ENCODE peak calls at places on chromosomes 7 and 10, in ten cellular contexts. Z is AG09319, J is fibroblast of mammary gland, E is brain microvascular endothelial cell, U is GM06990, Q is A549, P is prostate gland, A is WTC11, G is astrocyte of the spinal cord, H is foreskin fibroblast. D is an unnamed sample.

GRCh38 chr10:129851941-129852650 is 112.0 kb downstream of the EBF3 start:
- DNase-seq in Z (no peak), J (no peak), E (no peak), U (no peak), Q (no peak), P (no peak), A (no peak), G (no peak), H (no peak), D (no peak)

GRCh38 chr7:100546868-100547800 is 8.1 kb downstream of the AGFG2 start:
- DNase-seq in Z (no peak), J (no peak), E (no peak), U (no peak), Q (no peak), P (no peak), A (no peak), G (no peak), H (no peak), D (no peak)

GRCh38 chr7:142025896-142026295 is 30.2 kb downstream of the MGAM start:
- DNase-seq in Z (no peak), J (peak), E (no peak), U (no peak), Q (no peak), P (no peak), A (no peak), G (peak), H (no peak), D (no peak)

GRCh38 chr10:96287392-96288105 is 16.2 kb upstream of the BLNK start:
- DNase-seq in Z (no peak), J (peak), E (no peak), U (peak), Q (no peak), P (peak), A (no peak), G (no peak), H (no peak), D (no peak)

GRCh38 chr7:14071045-14071444 is 81.6 kb upstream of the ETV1 start:
- DNase-seq in Z (no peak), J (no peak), E (no peak), U (no peak), Q (no peak), P (no peak), A (no peak), G (no peak), H (no peak), D (no peak)

GRCh38 chr10:69839696-69840345 is 38.1 kb downstream of the COL13A1 start:
- DNase-seq in Z (no peak), J (peak), E (peak), U (no peak), Q (no peak), P (no peak), A (no peak), G (peak), H (peak), D (no peak)

GRCh38 chr10:127044191-127044590 is 139.0 kb downstream of the DOCK1 start:
- DNase-seq in Z (no peak), J (no peak), E (no peak), U (no peak), Q (no peak), P (peak), A (no peak), G (no peak), H (no peak), D (no peak)

GRCh38 chr10:98339790-98340189 is 71.8 kb upstream of the LOXL4 start:
- DNase-seq in Z (no peak), J (no peak), E (no peak), U (peak), Q (no peak), P (no peak), A (no peak), G (no peak), H (no peak), D (no peak)

GRCh38 chr7:155739538-155740140 is 72.6 kb downstream of the SHH start:
- DNase-seq in Z (no peak), J (no peak), E (no peak), U (no peak), Q (no peak), P (no peak), A (no peak), G (no peak), H (no peak), D (no peak)

GRCh38 chr10:75553550-75553949 is 122.1 kb downstream of the LRMDA start:
- DNase-seq in Z (no peak), J (no peak), E (no peak), U (no peak), Q (no peak), P (no peak), A (no peak), G (no peak), H (no peak), D (no peak)

GRCh38 chr7:84372155-84372621 is 177.6 kb upstream of the SEMA3A start:
- DNase-seq in Z (peak), J (peak), E (peak), U (no peak), Q (no peak), P (no peak), A (no peak), G (peak), H (peak), D (no peak)

GRCh38 chr10:6699336-6699735 is 119.3 kb upstream of the PRKCQ start:
- DNase-seq in Z (no peak), J (peak), E (no peak), U (no peak), Q (no peak), P (no peak), A (no peak), G (no peak), H (peak), D (no peak)

GRCh38 chr10:84269773-84270172 is 24.9 kb downstream of the RGR start:
- DNase-seq in Z (peak), J (peak), E (peak), U (no peak), Q (no peak), P (no peak), A (no peak), G (peak), H (peak), D (no peak)

GRCh38 chr7:106858618-106859532 is 6.2 kb upstream of the PIK3CG start:
- DNase-seq in Z (no peak), J (peak), E (no peak), U (no peak), Q (no peak), P (no peak), A (no peak), G (no peak), H (no peak), D (no peak)

GRCh38 chr10:133335238-133336122 is 1.2 kb downstream of the CALY start:
- DNase-seq in Z (no peak), J (peak), E (peak), U (no peak), Q (peak), P (no peak), A (peak), G (peak), H (peak), D (peak)

GRCh38 chr10:114767589-114768393 is 53.8 kb upstream of the FHIP2A start:
- DNase-seq in Z (no peak), J (no peak), E (no peak), U (peak), Q (peak), P (no peak), A (peak), G (no peak), H (no peak), D (no peak)

GRCh38 chr7:104185346-104185745 is 22.5 kb downstream of the ORC5 start:
- DNase-seq in Z (no peak), J (peak), E (no peak), U (no peak), Q (no peak), P (peak), A (no peak), G (no peak), H (no peak), D (no peak)

GRCh38 chr7:121604627-121605296 is 208.7 kb upstream of the FAM3C start:
- DNase-seq in Z (no peak), J (peak), E (peak), U (no peak), Q (no peak), P (no peak), A (no peak), G (peak), H (no peak), D (no peak)

GRCh38 chr7:134992626-134993179 is 6.4 kb downstream of the AGBL3 start:
- DNase-seq in Z (no peak), J (peak), E (peak), U (peak), Q (no peak), P (no peak), A (no peak), G (peak), H (no peak), D (no peak)

GRCh38 chr7:124784879-124785818 is 19.6 kb upstream of the GPR37 start:
- DNase-seq in Z (peak), J (peak), E (peak), U (no peak), Q (peak), P (peak), A (peak), G (peak), H (peak), D (no peak)

GRCh38 chr7:55133630-55134392 is 115.0 kb downstream of the EGFR start:
- DNase-seq in Z (peak), J (peak), E (peak), U (no peak), Q (peak), P (no peak), A (no peak), G (peak), H (peak), D (no peak)

GRCh38 chr10:129466703-129467345 is at the start of gene MGMT:
- DNase-seq in Z (peak), J (peak), E (peak), U (peak), Q (peak), P (peak), A (peak), G (peak), H (peak), D (peak)

GRCh38 chr10:103638948-103639347 is 145.4 kb downstream of the NEURL1 start:
- DNase-seq in Z (no peak), J (no peak), E (no peak), U (no peak), Q (no peak), P (no peak), A (no peak), G (no peak), H (no peak), D (no peak)

GRCh38 chr7:77745746-77746145 is 49.5 kb downstream of the RSBN1L start:
- DNase-seq in Z (no peak), J (no peak), E (no peak), U (no peak), Q (no peak), P (no peak), A (no peak), G (no peak), H (no peak), D (no peak)

GRCh38 chr7:116689787-116690186 is 17.8 kb downstream of the MET start:
- DNase-seq in Z (no peak), J (no peak), E (no peak), U (no peak), Q (no peak), P (no peak), A (no peak), G (peak), H (no peak), D (no peak)

GRCh38 chr10:102419561-102420442 is 834 bp upstream of the FBXL15 start:
- DNase-seq in Z (no peak), J (no peak), E (no peak), U (no peak), Q (peak), P (peak), A (peak), G (no peak), H (no peak), D (peak)

GRCh38 chr7:141737118-141737835 is 881 bp upstream of the SSBP1 start:
- DNase-seq in Z (no peak), J (peak), E (no peak), U (peak), Q (no peak), P (no peak), A (no peak), G (no peak), H (no peak), D (peak)

GRCh38 chr10:99917963-99918825 is 91.6 kb downstream of the DNMBP start:
- DNase-seq in Z (peak), J (peak), E (peak), U (no peak), Q (no peak), P (peak), A (peak), G (peak), H (no peak), D (no peak)

GRCh38 chr7:124765401-124766352 is at the start of gene GPR37:
- DNase-seq in Z (no peak), J (peak), E (peak), U (peak), Q (peak), P (peak), A (peak), G (peak), H (peak), D (no peak)

GRCh38 chr7:139974179-139974811 is 88.5 kb downstream of the PARP12 start:
- DNase-seq in Z (no peak), J (no peak), E (no peak), U (no peak), Q (no peak), P (no peak), A (no peak), G (no peak), H (no peak), D (no peak)

GRCh38 chr7:16989883-16990413 is 108.2 kb upstream of the AGR3 start:
- DNase-seq in Z (peak), J (peak), E (peak), U (no peak), Q (peak), P (peak), A (no peak), G (peak), H (peak), D (no peak)

GRCh38 chr7:38329340-38329739 is 55.9 kb upstream of the TARP start:
- DNase-seq in Z (no peak), J (no peak), E (no peak), U (no peak), Q (no peak), P (no peak), A (no peak), G (no peak), H (no peak), D (no peak)

GRCh38 chr7:132655071-132655761 is 78.9 kb upstream of the PLXNA4 start:
- DNase-seq in Z (no peak), J (peak), E (peak), U (peak), Q (no peak), P (peak), A (peak), G (peak), H (peak), D (no peak)

GRCh38 chr7:33471636-33472242 is 342.4 kb downstream of the BBS9 start:
- DNase-seq in Z (no peak), J (peak), E (no peak), U (no peak), Q (no peak), P (no peak), A (no peak), G (no peak), H (no peak), D (no peak)

GRCh38 chr7:41205600-41205999 is 497.3 kb downstream of the INHBA start:
- DNase-seq in Z (no peak), J (no peak), E (no peak), U (peak), Q (no peak), P (no peak), A (no peak), G (no peak), H (no peak), D (no peak)

GRCh38 chr7:41203542-41203941 is 499.3 kb downstream of the INHBA start:
- DNase-seq in Z (no peak), J (no peak), E (no peak), U (no peak), Q (no peak), P (no peak), A (no peak), G (no peak), H (no peak), D (no peak)

GRCh38 chr7:41206267-41206666 is 496.6 kb downstream of the INHBA start:
- DNase-seq in Z (no peak), J (no peak), E (no peak), U (no peak), Q (no peak), P (no peak), A (no peak), G (no peak), H (no peak), D (no peak)

GRCh38 chr7:41207141-41207540 is 495.7 kb downstream of the INHBA start:
- DNase-seq in Z (no peak), J (no peak), E (no peak), U (no peak), Q (no peak), P (no peak), A (peak), G (no peak), H (no peak), D (no peak)
- TF ChIP-seq CTCF in Z (no peak), J (no peak), E (no peak), U (no peak), Q (no peak), P (no peak), A (no peak), G (no peak), H (no peak), D (no peak)

DNA sequence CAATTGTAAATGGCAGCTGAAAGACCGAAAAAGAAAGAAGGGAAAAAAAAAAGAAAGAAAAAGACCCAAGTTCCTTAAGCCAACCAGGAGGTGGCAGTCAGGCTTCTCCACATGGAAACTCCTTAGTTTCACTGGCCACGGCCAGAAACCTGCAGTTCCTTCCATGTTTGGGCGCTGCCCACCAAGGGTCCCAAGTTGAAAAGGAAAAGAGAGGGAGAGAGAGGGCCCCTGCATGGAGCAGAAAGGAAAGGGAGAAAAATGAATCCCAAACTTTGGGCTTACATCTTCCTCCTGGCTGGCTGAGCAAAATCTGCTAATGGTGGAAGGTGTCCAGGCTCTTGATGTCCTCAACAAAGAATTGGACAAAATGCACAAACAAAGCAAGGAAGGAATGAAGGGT is 31.8 kb upstream of the ABCA13 start:
- DNase-seq in Z (no peak), J (peak), E (no peak), U (no peak), Q (peak), P (no peak), A (peak), G (no peak), H (no peak), D (no peak)
- TF ChIP-seq CTCF in Z (peak), J (peak), E (peak), U (no peak), Q (peak), P (no peak), A (no peak), G (peak), H (peak), D (no peak)

DNA sequence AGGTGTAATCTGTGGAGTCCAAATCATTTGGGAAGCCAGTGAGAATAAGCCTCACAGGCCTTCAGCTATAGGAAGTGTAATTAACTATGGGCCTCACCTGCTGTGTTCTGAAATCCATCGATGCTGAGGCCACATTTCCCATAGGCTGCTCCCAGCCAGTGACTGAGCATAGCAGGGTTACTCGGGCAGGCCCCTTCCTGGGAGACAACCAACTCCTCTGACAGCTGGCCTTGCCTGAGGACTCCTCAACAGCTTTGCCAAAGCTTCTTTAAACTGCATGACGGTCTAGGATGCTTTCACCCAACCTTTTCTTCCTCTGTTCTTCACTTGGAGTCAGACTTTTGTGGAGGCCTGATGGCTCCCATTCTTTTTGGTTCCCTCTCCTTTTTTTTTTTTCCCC is 63.8 kb upstream of the SMNDC1 start:
- DNase-seq in Z (no peak), J (no peak), E (no peak), U (no peak), Q (no peak), P (no peak), A (no peak), G (no peak), H (no peak), D (no peak)
- TF ChIP-seq CTCF in Z (no peak), J (no peak), E (no peak), U (no peak), Q (no peak), P (no peak), A (no peak), G (no peak), H (no peak), D (no peak)

GRCh38 chr10:30587522-30588031 is 42.0 kb downstream of the LYZL2 start:
- DNase-seq in Z (no peak), J (no peak), E (no peak), U (peak), Q (no peak), P (peak), A (peak), G (no peak), H (no peak), D (no peak)
- TF ChIP-seq CTCF in Z (no peak), J (no peak), E (no peak), U (peak), Q (no peak), P (no peak), A (no peak), G (no peak), H (no peak), D (no peak)